ENCODE peak calls at places on chromosomes 4 and X, in five cellular contexts. R is transverse colon, G is hepatocyte, M is adrenal gland, F is body of pancreas. C is an unnamed sample.
A peak's percentile ranks its signal among the peaks of the same experiment; 100 is the strongest.

GRCh38 chrX:16162391-16162790 is 4.9 kb upstream of the MAGEB17 start:
- DNase-seq in M (no peak), R (no peak), G (no peak), F (no peak), C (no peak)

GRCh38 chrX:45771560-45772340 is 571.1 kb upstream of the DIPK2B start:
- DNase-seq in M (peak; percentile 28), G (no peak), R (peak; percentile 56), F (no peak), C (peak; percentile 67)

GRCh38 chr4:151540728-151541437 is 131.9 kb downstream of the FHIP1A start:
- DNase-seq in G (peak; percentile 70), R (peak; percentile 43), M (no peak), F (no peak), C (peak; percentile 49)

GRCh38 chr4:166972071-166972470 is 262.2 kb downstream of the SPOCK3 start:
- DNase-seq in G (no peak), M (no peak), R (no peak), F (no peak), C (no peak)

GRCh38 chr4:27129871-27130277 is 269.2 kb downstream of the STIM2 start:
- DNase-seq in M (no peak), R (no peak), G (no peak), F (no peak), C (no peak)

GRCh38 chrX:96407043-96407442 is 277.6 kb upstream of the DIAPH2 start:
- DNase-seq in F (peak; percentile 3), G (peak; percentile 30), M (peak; percentile 25), R (peak; percentile 45), C (peak; percentile 52)

GRCh38 chr4:152605641-152606304 is 69.9 kb upstream of the FBXW7 start:
- DNase-seq in G (peak; percentile 28), R (no peak), M (no peak), F (peak; percentile 22), C (no peak)

GRCh38 chrX:65331371-65331770 is 203.2 kb downstream of the LAS1L start:
- DNase-seq in F (no peak), R (no peak), G (no peak), M (no peak), C (no peak)

GRCh38 chr4:7416745-7417432 is 17.8 kb downstream of the PSAPL1 start:
- DNase-seq in G (no peak), R (peak; percentile 0), M (peak; percentile 2), F (no peak), C (no peak)

GRCh38 chr4:113311047-113311446 is 261.6 kb downstream of the ANK2 start:
- DNase-seq in R (no peak), G (no peak), M (no peak), F (no peak), C (no peak)

GRCh38 chr4:5098176-5098575 is 46.9 kb downstream of the STK32B start:
- DNase-seq in M (no peak), G (no peak), R (no peak), F (no peak), C (no peak)

GRCh38 chr4:15132739-15133138 is 130.5 kb downstream of the CPEB2 start:
- DNase-seq in G (no peak), M (no peak), F (no peak), R (no peak), C (no peak)

GRCh38 chr4:147782087-147782781 is 50.3 kb downstream of the ARHGAP10 start:
- DNase-seq in F (no peak), M (no peak), G (peak; percentile 10), R (no peak), C (no peak)

GRCh38 chr4:109703664-109704351 is 563 bp upstream of the CASP6 start:
- DNase-seq in F (no peak), M (no peak), R (no peak), G (peak; percentile 12), C (no peak)

GRCh38 chr4:85543832-85544231 is 68.9 kb downstream of the ARHGAP24 start:
- DNase-seq in R (no peak), F (no peak), G (no peak), M (no peak), C (no peak)

GRCh38 chrX:30893206-30893605 is 4.2 kb upstream of the TAB3 start:
- DNase-seq in F (peak; percentile 34), M (no peak), R (no peak), G (no peak), C (no peak)

GRCh38 chrX:33831211-33831610 is 300.9 kb downstream of the FAM47A start:
- DNase-seq in R (no peak), M (no peak), F (no peak), G (no peak), C (no peak)

GRCh38 chrX:20947411-20947912 is 426.8 kb upstream of the CNKSR2 start:
- DNase-seq in M (no peak), F (no peak), R (no peak), G (no peak), C (no peak)

GRCh38 chr4:99847362-99847976 is 30.8 kb downstream of the DAPP1 start:
- DNase-seq in R (no peak), F (no peak), G (no peak), M (no peak), C (peak; percentile 13)

GRCh38 chrX:132615396-132616131 is 126.7 kb upstream of the MBNL3 start:
- DNase-seq in F (peak; percentile 54), M (peak; percentile 62), R (peak; percentile 51), G (peak; percentile 70), C (peak; percentile 16)

GRCh38 chrX:1546601-1547275 is 9.8 kb upstream of the P2RY8 start:
- DNase-seq in R (no peak), F (no peak), M (peak; percentile 22), G (no peak), C (no peak)

GRCh38 chr4:67327245-67327860 is 217.9 kb downstream of the CENPC start:
- DNase-seq in R (peak; percentile 46), F (peak; percentile 66), G (peak; percentile 82), M (peak; percentile 78), C (no peak)

GRCh38 chrX:50204364-50204899 is at the start of gene CCNB3:
- DNase-seq in R (peak; percentile 77), G (peak; percentile 72), F (peak; percentile 79), M (peak; percentile 80), C (peak; percentile 71)
- TF ChIP-seq CTCF in R (peak; percentile 81), G (peak; percentile 67), F (peak; percentile 87), M (peak; percentile 72), C (peak; percentile 27)

DNA sequence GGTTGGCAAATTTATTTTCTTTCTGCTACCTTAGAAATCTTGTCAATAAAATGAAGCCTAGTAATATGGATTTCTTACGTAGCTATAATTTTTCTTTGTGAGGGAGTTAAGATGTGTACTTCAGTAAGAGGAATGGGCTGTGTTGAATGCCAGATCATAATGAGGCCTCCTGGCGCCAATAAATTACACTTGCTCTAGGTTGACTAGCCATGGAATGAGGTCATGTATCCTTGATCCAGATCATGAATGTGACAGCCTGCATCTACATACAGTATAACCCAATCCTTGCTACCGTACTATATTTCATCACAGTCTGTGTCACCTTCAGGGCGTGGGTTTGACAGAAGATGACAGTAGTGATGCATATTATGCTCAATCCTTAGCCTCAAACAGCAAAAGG is 36.2 kb downstream of the NHS start:
- DNase-seq in R (no peak), M (no peak), G (no peak), F (no peak), C (no peak)
- H3K4me1 ChIP-seq in R (no peaks in the 10 kb centered on the region), M (no peaks in the 10 kb centered on the region), G (no peaks in the 10 kb centered on the region), F (no peaks in the 10 kb centered on the region), C (no peaks in the 10 kb centered on the region)

GRCh38 chr4:51895816-51896408 is 53.0 kb downstream of the DCUN1D4 start:
- DNase-seq in G (peak; percentile 82), M (peak; percentile 70), R (peak; percentile 61), F (peak; percentile 76), C (peak; percentile 83)
- H3K36me3 ChIP-seq in G (no peaks in the 10 kb centered on the region), M (no peaks in the 10 kb centered on the region), R (peaks cover 8% of the 10 kb centered on the region), F (peaks cover 3% of the 10 kb centered on the region), C (no peaks in the 10 kb centered on the region)

GRCh38 chrX:105226499-105226898 is 6.0 kb upstream of the TEX13A start:
- DNase-seq in M (no peak), R (no peak), G (no peak), F (no peak), C (no peak)
- TF ChIP-seq CTCF in M (no peak), R (no peak), G (no peak), F (no peak), C (no peak)

GRCh38 chrX:19867938-19868337 is 19.5 kb downstream of the SH3KBP1 start:
- DNase-seq in G (no peak), R (no peak), F (no peak), M (no peak), C (no peak)
- H3K4me1 ChIP-seq in G (no peaks in the 10 kb centered on the region), R (no peaks in the 10 kb centered on the region), F (no peaks in the 10 kb centered on the region), M (no peaks in the 10 kb centered on the region), C (no peaks in the 10 kb centered on the region)

DNA sequence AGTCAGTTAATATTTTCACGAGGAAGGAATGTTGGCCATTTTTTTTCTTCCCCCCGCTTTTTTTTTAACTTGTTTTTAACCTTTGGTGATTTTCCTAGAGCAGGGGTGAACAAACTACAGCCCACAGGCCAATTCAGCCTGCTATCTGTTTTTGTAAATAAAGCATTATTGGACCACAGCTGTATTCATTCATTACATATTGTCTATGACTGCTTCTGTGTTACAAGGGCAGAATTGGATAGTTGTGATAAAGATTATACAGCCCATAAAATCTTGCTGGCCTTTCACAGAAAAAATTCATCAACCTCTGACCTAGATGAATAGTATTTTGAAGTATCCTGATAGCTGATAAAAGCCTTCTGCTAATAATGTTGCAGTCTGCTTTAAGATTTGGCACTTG is 63.3 kb downstream of the SMAD1 start:
- DNase-seq in M (no peak), F (no peak), R (no peak), G (no peak), C (no peak)
- H3K36me3 ChIP-seq in M (no peaks in the 10 kb centered on the region), F (no peaks in the 10 kb centered on the region), R (no peaks in the 10 kb centered on the region), G (no peaks in the 10 kb centered on the region), C (no peaks in the 10 kb centered on the region)

GRCh38 chr4:1512738-1513660 is 106.8 kb upstream of the NKX1-1 start:
- DNase-seq in G (peak; percentile 87), R (peak; percentile 25), M (peak; percentile 40), F (peak; percentile 43), C (peak; percentile 51)
- TF ChIP-seq CTCF in G (peak; percentile 48), R (no peak), M (peak; percentile 75), F (no peak), C (peak; percentile 66)

DNA sequence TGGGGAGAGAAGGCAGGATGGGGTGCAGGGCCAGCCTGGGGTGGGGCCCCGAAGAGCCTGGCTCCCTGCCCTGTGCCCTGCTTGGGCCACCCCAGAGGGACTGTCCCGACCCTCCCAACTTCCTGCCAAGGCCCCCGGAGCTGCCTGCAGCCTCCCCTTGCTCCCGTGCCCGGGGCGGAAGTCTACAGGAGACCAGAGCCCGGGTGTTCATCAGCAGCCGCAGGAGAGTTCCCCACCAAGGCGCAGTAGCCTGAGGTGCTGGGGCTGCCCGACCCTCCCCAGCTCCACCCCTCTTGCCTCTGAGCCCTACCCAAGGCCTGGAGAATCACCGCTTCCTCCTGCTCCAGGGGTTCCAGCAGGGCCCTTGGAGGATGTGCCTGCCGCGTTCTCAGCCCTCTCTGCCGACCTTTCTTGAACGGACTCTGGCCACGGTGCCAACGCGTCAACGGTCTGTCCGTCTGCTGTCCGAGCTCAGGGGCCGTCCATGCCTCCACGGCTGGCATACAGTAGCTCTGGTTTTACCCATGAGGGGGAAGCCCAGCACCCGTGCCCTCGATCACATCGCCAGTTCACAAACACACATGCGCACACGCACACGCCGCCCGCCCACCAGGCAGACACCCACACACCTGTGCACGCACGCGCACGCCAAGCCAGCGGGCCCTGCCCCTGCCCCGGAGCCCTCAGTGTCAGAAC is 36.0 kb upstream of the SPON2 start:
- DNase-seq in F (no peak), G (no peak), M (peak; percentile 27), R (peak; percentile 30), C (no peak)
- H3K4me1 ChIP-seq in F (peaks cover 57% of the 10 kb centered on the region), G (peaks cover 47% of the 10 kb centered on the region), M (no peaks in the 10 kb centered on the region), R (peaks cover 50% of the 10 kb centered on the region), C (peaks cover 50% of the 10 kb centered on the region)

GRCh38 chr4:1735215-1735614 is 13.9 kb downstream of the TACC3 start:
- DNase-seq in M (no peak), F (no peak), G (no peak), R (no peak), C (no peak)
- H3K36me3 ChIP-seq in M (no peaks in the 10 kb centered on the region), F (no peaks in the 10 kb centered on the region), G (no peaks in the 10 kb centered on the region), R (peaks cover 17% of the 10 kb centered on the region), C (no peaks in the 10 kb centered on the region)

C was measured in mucosa of descending colon.